ENCODE peak calls at places on chromosomes 3 and 15, in seven cellular contexts. W is fibroblast of pulmonary artery, O is NB4, C is fibroblast of lung, I is OCI-LY7, Y is sigmoid colon, S is AG09309. A is an unnamed sample.

GRCh38 chr3:136685882-136686281 is 66.3 kb downstream of the STAG1 start:
- DNase-seq in W (no peak), O (no peak), C (no peak), I (no peak), Y (no peak), S (no peak), A (no peak)

GRCh38 chr15:82572311-82572710 is 32.1 kb upstream of the RPS17 start:
- DNase-seq in W (no peak), O (no peak), C (no peak), I (no peak), Y (no peak), S (no peak), A (no peak)

GRCh38 chr3:53730565-53730964 is 115.7 kb downstream of the CHDH start:
- DNase-seq in W (peak), O (no peak), C (peak), I (no peak), Y (no peak), S (no peak), A (no peak)

GRCh38 chr3:98343647-98344507 is 9.8 kb upstream of the OR5K4 start:
- DNase-seq in W (peak), O (peak), C (no peak), I (peak), Y (no peak), S (no peak), A (peak)

GRCh38 chr15:60651734-60652141 is 172.8 kb upstream of the ICE2 start:
- DNase-seq in W (no peak), O (no peak), C (no peak), I (peak), Y (no peak), S (no peak), A (no peak)

GRCh38 chr15:35722506-35722905 is 176.5 kb upstream of the DPH6 start:
- DNase-seq in W (no peak), O (no peak), C (no peak), I (no peak), Y (no peak), S (no peak), A (no peak)

GRCh38 chr15:69288531-69289311 is 10.0 kb upstream of the PAQR5 start:
- DNase-seq in W (no peak), O (no peak), C (no peak), I (no peak), Y (no peak), S (no peak), A (peak)

GRCh38 chr3:183182732-183183610 is 20.4 kb upstream of the LAMP3 start:
- DNase-seq in W (no peak), O (no peak), C (no peak), I (no peak), Y (no peak), S (no peak), A (no peak)

GRCh38 chr3:11948331-11948730 is 55.9 kb upstream of the SYN2 start:
- DNase-seq in W (no peak), O (no peak), C (no peak), I (no peak), Y (no peak), S (no peak), A (no peak)

GRCh38 chr3:127747751-127748521 is 74.4 kb downstream of the MGLL start:
- DNase-seq in W (peak), O (peak), C (peak), I (no peak), Y (peak), S (peak), A (peak)

GRCh38 chr3:57518276-57518914 is 25.7 kb downstream of the DNAH12 start:
- DNase-seq in W (peak), O (no peak), C (peak), I (no peak), Y (no peak), S (no peak), A (no peak)

GRCh38 chr15:40006003-40006402 is 33.0 kb downstream of the SRP14 start:
- DNase-seq in W (peak), O (no peak), C (peak), I (no peak), Y (no peak), S (peak), A (no peak)

GRCh38 chr15:46091860-46092450 is 457.1 kb downstream of the SQOR start:
- DNase-seq in W (peak), O (peak), C (peak), I (peak), Y (no peak), S (no peak), A (peak)

GRCh38 chr3:122111974-122112373 is 56.8 kb downstream of the CD86 start:
- DNase-seq in W (no peak), O (peak), C (no peak), I (no peak), Y (no peak), S (no peak), A (no peak)

GRCh38 chr3:173920386-173920785 is 522.8 kb downstream of the NLGN1 start:
- DNase-seq in W (no peak), O (no peak), C (peak), I (no peak), Y (no peak), S (no peak), A (no peak)

GRCh38 chr3:61445924-61446323 is 115.4 kb upstream of the PTPRG start:
- DNase-seq in W (no peak), O (no peak), C (no peak), I (no peak), Y (no peak), S (no peak), A (no peak)

GRCh38 chr15:48040166-48040817 is 80.5 kb upstream of the SLC24A5 start:
- DNase-seq in W (peak), O (no peak), C (peak), I (no peak), Y (no peak), S (peak), A (no peak)

GRCh38 chr15:79090487-79091203 is at the start of gene RASGRF1:
- DNase-seq in W (no peak), O (no peak), C (no peak), I (no peak), Y (no peak), S (no peak), A (no peak)

GRCh38 chr3:130835483-130835882 is 58.4 kb upstream of the ATP2C1 start:
- DNase-seq in W (peak), O (no peak), C (peak), I (no peak), Y (no peak), S (peak), A (no peak)

GRCh38 chr3:97009427-97010019 is 195.1 kb downstream of the EPHA6 start:
- DNase-seq in W (no peak), O (no peak), C (no peak), I (no peak), Y (no peak), S (no peak), A (no peak)

GRCh38 chr15:53808058-53808703 is 48.7 kb upstream of the WDR72 start:
- DNase-seq in W (peak), O (no peak), C (no peak), I (peak), Y (no peak), S (no peak), A (no peak)

GRCh38 chr3:112415390-112415789 is 82.4 kb downstream of the CD200 start:
- DNase-seq in W (no peak), O (no peak), C (no peak), I (no peak), Y (no peak), S (no peak), A (no peak)

GRCh38 chr15:43518073-43518761 is 809 bp downstream of the MAP1A start:
- DNase-seq in W (peak), O (peak), C (peak), I (peak), Y (no peak), S (no peak), A (no peak)

GRCh38 chr15:57235865-57236264 is 140.4 kb upstream of the CGNL1 start:
- DNase-seq in W (peak), O (no peak), C (peak), I (no peak), Y (no peak), S (no peak), A (no peak)

GRCh38 chr3:37997791-37998370 is 7.3 kb downstream of the VILL start:
- DNase-seq in W (no peak), O (no peak), C (no peak), I (no peak), Y (peak), S (no peak), A (no peak)

GRCh38 chr15:48645558-48646330 is at the start of gene FBN1:
- DNase-seq in W (peak), O (peak), C (peak), I (no peak), Y (peak), S (peak), A (no peak)

GRCh38 chr3:108410531-108410984 is 99.8 kb downstream of the MYH15 start:
- DNase-seq in W (no peak), O (no peak), C (no peak), I (no peak), Y (no peak), S (no peak), A (no peak)

GRCh38 chr15:39618063-39618823 is 37.4 kb downstream of the THBS1 start:
- DNase-seq in W (no peak), O (no peak), C (no peak), I (no peak), Y (no peak), S (no peak), A (no peak)

GRCh38 chr15:74621546-74621920 is 5.9 kb downstream of the CLK3 start:
- DNase-seq in W (no peak), O (no peak), C (no peak), I (no peak), Y (no peak), S (no peak), A (no peak)

GRCh38 chr3:188546835-188547670 is 393.1 kb downstream of the LPP start:
- DNase-seq in W (peak), O (no peak), C (peak), I (no peak), Y (no peak), S (no peak), A (no peak)

GRCh38 chr15:35596261-35596660 is 50.3 kb upstream of the DPH6 start:
- DNase-seq in W (no peak), O (no peak), C (no peak), I (no peak), Y (no peak), S (no peak), A (no peak)

GRCh38 chr3:112134335-112135124 is 1.5 kb upstream of the GCSAM start:
- DNase-seq in W (peak), O (no peak), C (peak), I (peak), Y (no peak), S (peak), A (peak)

GRCh38 chr3:123757281-123757940 is 126.7 kb downstream of the MYLK start:
- DNase-seq in W (no peak), O (peak), C (no peak), I (peak), Y (peak), S (no peak), A (no peak)

GRCh38 chr15:43903864-43904290 is 77.1 kb downstream of the WDR76 start:
- DNase-seq in W (peak), O (peak), C (peak), I (peak), Y (no peak), S (no peak), A (no peak)

DNA sequence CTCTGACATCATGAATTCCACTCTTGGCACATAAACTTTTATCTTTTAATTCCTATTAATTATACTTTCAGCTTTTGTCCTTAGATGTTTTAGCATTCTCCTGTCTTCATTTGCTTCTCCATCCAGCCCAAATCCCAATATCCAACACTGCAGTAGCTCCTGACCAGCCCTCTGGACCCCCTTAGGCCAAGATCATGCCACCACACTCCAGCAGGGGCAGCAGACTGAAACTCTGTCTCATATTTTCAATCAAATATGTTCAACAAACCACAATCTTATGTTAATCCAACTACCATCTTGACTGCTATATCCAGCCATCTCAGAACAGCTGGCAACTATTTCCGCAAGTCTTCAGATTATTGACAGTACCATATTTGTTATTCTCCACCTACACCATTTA is 315.8 kb upstream of the ROBO2 start:
- DNase-seq in W (no peak), O (no peak), C (no peak), I (no peak), Y (no peak), S (no peak), A (no peak)
- TF ChIP-seq CTCF in W (no peak), O (no peak), C (no peak), I (peak), Y (no peak), S (no peak), A (no peak)

DNA sequence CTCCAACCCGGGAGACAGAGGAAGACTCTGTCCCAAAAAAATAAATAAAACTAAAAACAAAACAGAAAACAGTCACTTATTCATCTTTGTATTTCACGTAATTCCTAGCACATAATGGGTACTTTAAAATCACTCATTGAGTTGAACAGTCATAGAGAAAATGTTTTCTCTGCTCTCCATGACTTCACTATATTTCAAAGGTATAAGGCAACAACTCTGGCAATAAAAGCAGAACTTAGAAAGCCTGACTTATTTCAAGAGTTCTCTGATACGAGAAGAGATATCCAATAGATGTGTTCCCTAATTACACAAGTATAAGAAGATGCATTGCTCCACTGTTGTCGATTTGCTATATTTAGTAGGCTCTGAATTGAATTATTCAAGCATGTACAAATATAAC is 48.1 kb downstream of the PEAK1 start:
- DNase-seq in W (no peak), O (no peak), C (no peak), I (no peak), Y (no peak), S (no peak), A (no peak)
- H3K4me3 ChIP-seq in W (no peak), O (no peak), C (no peak), I (no peak), Y (no peak), S (no peak), A (no peak)

GRCh38 chr15:38414351-38414750 is 39.6 kb upstream of the FAM98B start:
- DNase-seq in W (peak), O (peak), C (peak), I (peak), Y (peak), S (peak), A (peak)
- TF ChIP-seq CTCF in W (peak), O (peak), C (peak), I (peak), Y (peak), S (peak), A (peak)

DNA sequence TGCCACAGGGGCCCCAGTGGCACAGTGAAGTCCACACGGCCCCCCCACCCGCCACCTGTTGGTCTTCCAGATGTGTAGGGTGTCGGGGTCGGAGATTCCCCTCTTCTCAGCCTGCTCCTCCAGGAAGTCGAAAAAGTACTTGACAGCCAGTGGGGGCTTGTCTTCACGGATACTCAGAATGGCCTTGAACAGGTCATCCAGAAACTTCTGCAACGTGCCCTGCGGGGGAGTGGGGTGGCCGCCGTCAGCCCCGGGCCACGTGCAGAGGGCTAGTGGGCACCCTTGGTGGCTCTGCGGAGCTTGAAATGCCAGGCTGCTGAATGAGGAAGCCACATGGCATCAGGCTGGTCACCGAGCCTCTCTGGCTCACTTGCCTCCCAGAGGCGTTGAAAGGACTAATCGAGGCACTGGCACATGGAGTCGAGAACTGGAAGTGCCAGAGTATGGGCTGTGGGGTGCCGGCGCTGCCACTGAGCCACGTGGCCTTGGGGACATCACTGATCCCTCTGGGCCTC is 16.6 kb downstream of the H1-8 start:
- DNase-seq in W (no peak), O (no peak), C (no peak), I (no peak), Y (no peak), S (no peak), A (no peak)
- H3K4me3 ChIP-seq in W (no peak), O (no peak), C (peak), I (no peak), Y (no peak), S (no peak), A (no peak)